ENCODE peak calls at places on chromosomes 13 and 19, in ten cellular contexts. R, H, L, Z, G, I, P, S, U and J are unnamed samples.

GRCh38 chr19:58395979-58396627 is 647 bp downstream of the RNF225 start:
- DNase-seq in R (no peak), H (no peak), L (no peak), Z (no peak), G (peak; percentile 35), I (no peak), P (no peak), S (no peak), U (no peak), J (no peak)

GRCh38 chr19:18379803-18380747 is 5.9 kb upstream of the GDF15 start:
- DNase-seq in R (no peak), H (no peak), L (no peak), Z (no peak), G (peak; percentile 77), I (no peak), P (peak; percentile 58), S (peak; percentile 93), U (peak; percentile 68), J (peak; percentile 23)

GRCh38 chr13:84481958-84482357 is 599.7 kb upstream of the SLITRK1 start:
- DNase-seq in R (peak; percentile 57), H (no peak), L (no peak), Z (no peak), G (peak; percentile 6), I (no peak), P (no peak), S (no peak), U (peak; percentile 82), J (no peak)

GRCh38 chr19:409006-409514 is at the start of gene C2CD4C:
- DNase-seq in R (no peak), H (peak; percentile 24), L (peak; percentile 40), Z (no peak), G (peak; percentile 17), I (peak; percentile 15), P (no peak), S (no peak), U (no peak), J (no peak)

GRCh38 chr13:106349080-106349841 is 186.2 kb downstream of the EFNB2 start:
- DNase-seq in R (no peak), H (no peak), L (no peak), Z (no peak), G (peak; percentile 10), I (no peak), P (no peak), S (no peak), U (peak; percentile 85), J (peak; percentile 14)

GRCh38 chr19:36719687-36720556 is 32.5 kb downstream of the ZNF567 start:
- DNase-seq in R (no peak), H (no peak), L (no peak), Z (no peak), G (peak; percentile 9), I (peak; percentile 1), P (no peak), S (no peak), U (no peak), J (no peak)

GRCh38 chr19:10517760-10518443 is 655 bp upstream of the S1PR5 start:
- DNase-seq in R (no peak), H (no peak), L (no peak), Z (no peak), G (peak; percentile 27), I (no peak), P (no peak), S (no peak), U (peak; percentile 34), J (no peak)

GRCh38 chr19:2260341-2260751 is 4.1 kb upstream of the JSRP1 start:
- DNase-seq in R (no peak), H (no peak), L (no peak), Z (no peak), G (no peak), I (peak; percentile 47), P (no peak), S (no peak), U (peak; percentile 50), J (no peak)

GRCh38 chr13:102598061-102598460 is 1.3 kb downstream of the TPP2 start:
- DNase-seq in R (no peak), H (no peak), L (no peak), Z (no peak), G (no peak), I (no peak), P (no peak), S (no peak), U (no peak), J (no peak)

GRCh38 chr19:30280018-30280417 is 92.2 kb upstream of the ZNF536 start:
- DNase-seq in R (no peak), H (no peak), L (no peak), Z (no peak), G (no peak), I (no peak), P (no peak), S (no peak), U (no peak), J (no peak)

GRCh38 chr13:77310579-77311279 is 16.2 kb downstream of the MYCBP2 start:
- DNase-seq in R (no peak), H (no peak), L (no peak), Z (no peak), G (no peak), I (no peak), P (no peak), S (no peak), U (no peak), J (no peak)

GRCh38 chr19:1261863-1262686 is 7.1 kb upstream of the CIRBP start:
- DNase-seq in R (no peak), H (no peak), L (no peak), Z (peak; percentile 50), G (peak; percentile 41), I (no peak), P (no peak), S (peak; percentile 67), U (no peak), J (no peak)

GRCh38 chr13:101190337-101190736 is 226.0 kb downstream of the NALCN start:
- DNase-seq in R (no peak), H (no peak), L (no peak), Z (no peak), G (peak; percentile 5), I (no peak), P (no peak), S (no peak), U (no peak), J (no peak)